ENCODE peak calls at places on chromosomes 5 and 9, in nine cellular contexts. N is DMS 273 treated with DMSO at 0.1 percent for 48 hours, E is AG09309, H is amniotic epithelial cell, F is suprapubic skin, J is iris pigment epithelial cell, P is HCEC 1CT, D is activated B cell treated with CpG ODN at 0.5 μM for 24 hours, C is foreskin fibroblast. A is an unnamed sample.

GRCh38 chr5:136750507-136750906 is 385.2 kb upstream of the TRPC7 start:
- DNase-seq in P (no peak), J (no peak), H (no peak), N (no peak), D (no peak), C (no peak), F (no peak), E (no peak), A (peak; percentile 54)

GRCh38 chr5:37836173-37837100 is 3.4 kb downstream of the GDNF start:
- DNase-seq in J (no peak), H (peak; percentile 17), F (no peak), P (peak; percentile 27), E (no peak), D (no peak), C (peak; percentile 23), N (no peak), A (peak; percentile 19)

GRCh38 chr5:67031689-67032088 is 164.9 kb downstream of the CD180 start:
- DNase-seq in H (no peak), F (no peak), C (no peak), E (no peak), D (no peak), P (no peak), J (peak; percentile 58), N (no peak), A (no peak)

GRCh38 chr9:21789541-21790037 is 12.8 kb upstream of the MTAP start:
- DNase-seq in D (no peak), N (peak; percentile 67), J (peak; percentile 93), E (peak; percentile 83), H (peak; percentile 89), C (peak; percentile 79), P (peak; percentile 86), F (no peak), A (peak; percentile 97)

GRCh38 chr5:16411741-16412455 is 53.7 kb downstream of the ZNF622 start:
- DNase-seq in J (peak; percentile 4), P (peak; percentile 67), F (no peak), N (no peak), H (no peak), C (peak; percentile 1), E (no peak), D (no peak), A (no peak)

GRCh38 chr5:143456952-143457547 is 53.6 kb upstream of the NR3C1 start:
- DNase-seq in P (peak; percentile 81), H (peak; percentile 76), N (no peak), C (peak; percentile 51), D (no peak), E (no peak), F (no peak), J (peak; percentile 72), A (peak; percentile 69)

GRCh38 chr5:1465117-1465516 is 19.9 kb upstream of the SLC6A3 start:
- DNase-seq in D (no peak), F (no peak), H (no peak), C (no peak), J (no peak), P (no peak), N (no peak), E (no peak), A (no peak)

GRCh38 chr9:134276463-134277245 is 49.6 kb upstream of the RXRA start:
- DNase-seq in P (no peak), D (no peak), C (no peak), F (no peak), E (no peak), N (no peak), J (no peak), H (no peak), A (no peak)

GRCh38 chr9:110049699-110050450 is 158.1 kb downstream of the C9orf152 start:
- DNase-seq in F (no peak), N (no peak), E (no peak), C (no peak), D (peak; percentile 28), H (peak; percentile 33), P (peak; percentile 42), J (peak; percentile 33), A (peak; percentile 36)

GRCh38 chr5:167081561-167081960 is 1209.9 kb upstream of the WWC1 start:
- DNase-seq in F (no peak), H (no peak), J (no peak), C (no peak), P (no peak), N (no peak), E (no peak), D (no peak), A (no peak)

GRCh38 chr9:93296889-93297480 is 113.0 kb downstream of the WNK2 start:
- DNase-seq in N (no peak), F (no peak), E (no peak), H (no peak), J (no peak), C (no peak), D (no peak), P (no peak), A (no peak)

GRCh38 chr9:112378441-112379176 is 1.3 kb upstream of the HSDL2 start:
- DNase-seq in D (peak; percentile 17), P (peak; percentile 4), N (no peak), J (peak; percentile 8), F (no peak), C (no peak), E (no peak), H (no peak), A (no peak)

GRCh38 chr5:118999696-119000095 is 11.3 kb upstream of the DTWD2 start:
- DNase-seq in J (no peak), D (no peak), E (no peak), F (no peak), C (no peak), H (no peak), P (no peak), N (no peak), A (no peak)